ENCODE peak calls at places on chromosomes 3 and 15, in six cellular contexts. C, L, A, P, Y and Z are unnamed samples.

GRCh38 chr3:107971181-107971580 is 119.7 kb downstream of the CD47 start:
- DNase-seq in Y (no peak), C (no peak), A (no peak), P (no peak), L (no peak), Z (no peak)

GRCh38 chr15:71777216-71777943 is 33.0 kb upstream of the NR2E3 start:
- DNase-seq in C (no peak), Y (peak; percentile 49), L (no peak), P (no peak), A (no peak), Z (no peak)

GRCh38 chr15:26893351-26894065 is 26.6 kb downstream of the GABRA5 start:
- DNase-seq in Y (no peak), C (no peak), P (no peak), A (no peak), L (no peak), Z (no peak)

GRCh38 chr3:114178770-114179368 is at the start of gene DRD3:
- DNase-seq in A (peak; percentile 18), Y (no peak), L (peak; percentile 6), P (peak; percentile 75), C (no peak), Z (no peak)

GRCh38 chr3:10602769-10603768 is 97.7 kb upstream of the ATP2B2 start:
- DNase-seq in Y (no peak), A (no peak), P (no peak), C (no peak), L (peak; percentile 66), Z (peak; percentile 29)

GRCh38 chr3:37712918-37713819 is 148.5 kb upstream of the CTDSPL start:
- DNase-seq in P (no peak), C (no peak), Y (no peak), L (no peak), A (no peak), Z (no peak)

GRCh38 chr3:153246805-153247204 is 84.8 kb downstream of the RAP2B start:
- DNase-seq in L (no peak), C (no peak), Y (no peak), P (no peak), A (peak; percentile 32), Z (no peak)

GRCh38 chr3:115423170-115423569 is 200.1 kb upstream of the GAP43 start:
- DNase-seq in P (no peak), Y (no peak), C (no peak), A (no peak), L (no peak), Z (no peak)

GRCh38 chr3:195041871-195042740 is 228.9 kb downstream of the XXYLT1 start:
- DNase-seq in L (no peak), P (no peak), A (no peak), C (no peak), Y (no peak), Z (no peak)

GRCh38 chr3:9600597-9600996 is 47.0 kb upstream of the LHFPL4 start:
- DNase-seq in P (peak; percentile 30), A (no peak), L (peak; percentile 1), Y (no peak), C (peak; percentile 73), Z (no peak)

GRCh38 chr3:135766113-135766512 is 199.4 kb upstream of the PPP2R3A start:
- DNase-seq in C (no peak), L (no peak), P (no peak), A (no peak), Y (no peak), Z (no peak)

GRCh38 chr15:39907216-39907615 is 12.8 kb downstream of the GPR176 start:
- DNase-seq in P (no peak), C (no peak), A (no peak), Y (no peak), L (no peak), Z (no peak)

GRCh38 chr3:23479026-23479425 is 275.9 kb downstream of the UBE2E2 start:
- DNase-seq in L (no peak), C (no peak), P (no peak), A (peak; percentile 25), Y (no peak), Z (no peak)

GRCh38 chr3:31532587-31533168 is at the start of gene STT3B:
- DNase-seq in A (peak; percentile 89), L (peak; percentile 93), Y (no peak), C (peak; percentile 77), P (no peak), Z (peak; percentile 78)

GRCh38 chr3:147411235-147411607 is 2.1 kb downstream of the ZIC1 start:
- DNase-seq in P (no peak), A (no peak), Y (no peak), C (peak; percentile 27), L (no peak), Z (no peak)

GRCh38 chr3:39126532-39127071 is 19.1 kb downstream of the TTC21A start:
- DNase-seq in A (peak; percentile 33), Y (no peak), C (peak; percentile 73), P (peak; percentile 38), L (peak; percentile 56), Z (no peak)

GRCh38 chr3:124600765-124601164 is 129.5 kb upstream of the UMPS start:
- DNase-seq in C (no peak), Y (no peak), L (no peak), P (no peak), A (no peak), Z (no peak)

GRCh38 chr3:122468896-122469533 is 45.7 kb downstream of the KPNA1 start:
- DNase-seq in A (no peak), Y (no peak), P (no peak), C (no peak), L (peak; percentile 21), Z (no peak)

GRCh38 chr15:56877591-56877990 is 40.9 kb upstream of the TCF12 start:
- DNase-seq in C (no peak), P (no peak), Y (no peak), A (no peak), L (no peak), Z (no peak)

GRCh38 chr3:101836907-101837598 is 12.3 kb upstream of the NFKBIZ start:
- DNase-seq in P (no peak), A (peak; percentile 55), Y (no peak), L (no peak), C (no peak), Z (no peak)

GRCh38 chr15:70092462-70092850 is 5.3 kb downstream of the TLE3 start:
- DNase-seq in P (no peak), A (no peak), C (no peak), Y (no peak), L (no peak), Z (no peak)

GRCh38 chr3:13134879-13135206 is 61.6 kb upstream of the IQSEC1 start:
- DNase-seq in P (no peak), Y (no peak), A (no peak), C (peak; percentile 2), L (no peak), Z (no peak)

GRCh38 chr3:13135251-13135810 is 62.1 kb upstream of the IQSEC1 start:
- DNase-seq in P (no peak), L (no peak), C (peak; percentile 9), Y (no peak), A (no peak), Z (no peak)

GRCh38 chr3:13135811-13136321 is 62.6 kb upstream of the IQSEC1 start:
- DNase-seq in P (no peak), Y (no peak), A (no peak), L (no peak), C (peak; percentile 1), Z (no peak)

GRCh38 chr3:13137808-13138565 is 64.8 kb upstream of the IQSEC1 start:
- DNase-seq in L (no peak), P (no peak), A (no peak), C (peak; percentile 2), Y (no peak), Z (no peak)

DNA sequence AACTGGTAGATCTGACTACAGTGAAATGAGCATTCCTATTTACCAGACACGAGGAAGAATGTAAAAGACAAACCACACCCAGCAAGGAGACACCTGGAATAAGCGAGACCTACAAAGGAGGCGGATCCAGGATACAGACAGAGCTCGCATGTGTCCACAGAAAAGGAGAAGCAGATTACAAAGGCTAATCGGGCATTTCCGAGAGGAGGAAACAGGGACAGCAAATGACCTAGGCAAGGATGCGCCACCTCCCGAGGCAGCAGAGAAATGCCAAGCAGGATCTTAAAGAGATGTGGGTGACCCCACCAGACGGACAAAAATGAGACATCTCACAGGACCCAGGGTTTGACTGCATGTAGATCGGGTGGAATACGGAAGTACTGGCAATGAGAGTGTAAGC is 63.2 kb upstream of the IQSEC1 start:
- DNase-seq in L (no peak), Y (no peak), P (no peak), A (no peak), C (peak; percentile 1), Z (no peak)
- TF ChIP-seq CTCF in L (no peak), Y (no peak), P (no peak), A (no peak), C (no peak), Z (no peak)

GRCh38 chr15:89900849-89901248 is 7.1 kb upstream of the AP3S2 start:
- DNase-seq in C (no peak), A (no peak), L (no peak), P (no peak), Y (peak; percentile 13), Z (no peak)

GRCh38 chr15:89899303-89899946 is 5.6 kb upstream of the AP3S2 start:
- DNase-seq in L (peak; percentile 30), P (no peak), A (no peak), C (no peak), Y (no peak), Z (no peak)

GRCh38 chr15:89898146-89898545 is 4.4 kb upstream of the AP3S2 start:
- DNase-seq in C (no peak), P (no peak), A (no peak), L (no peak), Y (no peak), Z (no peak)

GRCh38 chr15:89899951-89900567 is 6.3 kb upstream of the AP3S2 start:
- DNase-seq in A (no peak), Y (no peak), P (no peak), L (no peak), C (no peak), Z (no peak)

GRCh38 chr15:89898628-89899302 is 5.0 kb upstream of the AP3S2 start:
- DNase-seq in A (peak; percentile 65), L (peak; percentile 82), Y (no peak), C (peak; percentile 69), P (peak; percentile 32), Z (peak; percentile 78)
- TF ChIP-seq CTCF in A (peak; percentile 93), L (peak; percentile 78), Y (peak; percentile 71), C (peak; percentile 52), P (peak; percentile 38), Z (peak; percentile 59)

DNA sequence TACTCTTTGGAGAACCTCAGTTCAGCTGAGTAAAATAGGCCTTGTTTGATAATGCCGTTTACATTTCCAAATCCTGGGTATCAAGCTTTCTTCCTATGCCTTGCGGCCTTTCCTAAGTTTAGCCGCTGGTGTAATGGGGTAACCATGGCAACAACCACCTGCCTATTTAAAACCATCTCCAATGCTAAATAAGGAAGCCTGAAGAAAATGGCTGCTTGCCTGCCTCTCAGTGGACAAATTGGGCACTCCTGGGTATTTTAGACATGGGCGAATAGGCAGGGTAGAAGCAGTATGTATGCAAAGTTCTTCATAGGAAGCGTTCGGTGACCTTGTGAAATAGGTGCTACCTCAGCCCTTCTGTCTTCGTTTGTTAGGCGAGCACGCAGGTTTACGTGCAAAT is 122.7 kb downstream of the DGKG start:
- DNase-seq in C (peak; percentile 17), Y (no peak), P (no peak), L (no peak), A (no peak), Z (no peak)
- TF ChIP-seq CTCF in C (no peak), Y (peak; percentile 33), P (no peak), L (no peak), A (peak; percentile 40), Z (no peak)

GRCh38 chr15:58515807-58516206 is 84.0 kb downstream of the LIPC start:
- DNase-seq in C (no peak), P (no peak), Y (no peak), L (peak; percentile 40), A (no peak), Z (peak; percentile 39)
- TF ChIP-seq CTCF in C (no peak), P (no peak), Y (no peak), L (no peak), A (no peak), Z (no peak)